ENCODE peak calls at places on chromosomes 4 and X, in eight cellular contexts. P is HepG2, E is IMR-90, L is A549, I is stomach, C is uterus, D is transverse colon, O is sigmoid colon. N is an unnamed sample.

GRCh38 chr4:85818700-85819099 is 343.8 kb downstream of the ARHGAP24 start:
- DNase-seq in P (no peak), E (no peak), L (no peak), I (no peak), C (no peak), D (no peak), O (no peak), N (no peak)

GRCh38 chrX:29661290-29661689 is 554.1 kb upstream of the MAGEB2 start:
- DNase-seq in P (no peak), E (peak; percentile 73), L (no peak), I (no peak), C (no peak), D (no peak), O (no peak), N (no peak)

GRCh38 chr4:41949531-41949930 is 14.3 kb downstream of the TMEM33 start:
- DNase-seq in P (no peak), E (no peak), L (no peak), I (no peak), C (no peak), D (no peak), O (no peak), N (no peak)

GRCh38 chr4:7531640-7531994 is 96.9 kb upstream of the PSAPL1 start:
- DNase-seq in P (no peak), E (no peak), L (no peak), I (no peak), C (no peak), D (no peak), O (no peak), N (no peak)

GRCh38 chr4:14559641-14560040 is 442.6 kb upstream of the CPEB2 start:
- DNase-seq in P (no peak), E (no peak), L (no peak), I (no peak), C (no peak), D (no peak), O (no peak), N (no peak)

GRCh38 chr4:76306882-76307669 is 543 bp downstream of the STBD1 start:
- DNase-seq in P (peak; percentile 19), E (peak; percentile 44), L (peak; percentile 48), I (peak; percentile 68), C (peak; percentile 46), D (peak; percentile 80), O (peak; percentile 82), N (no peak)

GRCh38 chr4:94803181-94803580 is 45.4 kb downstream of the BMPR1B start:
- DNase-seq in P (no peak), E (no peak), L (no peak), I (no peak), C (no peak), D (no peak), O (no peak), N (no peak)

GRCh38 chrX:112424166-112424565 is 255.6 kb downstream of the LHFPL1 start:
- DNase-seq in P (no peak), E (no peak), L (no peak), I (no peak), C (no peak), D (no peak), O (no peak), N (no peak)

GRCh38 chr4:165502919-165503907 is 124.4 kb downstream of the CPE start:
- DNase-seq in P (peak; percentile 88), E (peak; percentile 5), L (peak; percentile 4), I (no peak), C (no peak), D (no peak), O (no peak), N (no peak)

GRCh38 chrX:120468479-120468824 is 644 bp downstream of the LAMP2 start:
- DNase-seq in P (no peak), E (no peak), L (no peak), I (no peak), C (no peak), D (no peak), O (no peak), N (no peak)

GRCh38 chr4:104491826-104492771 is 2.6 kb downstream of the CXXC4 start:
- DNase-seq in P (no peak), E (no peak), L (peak; percentile 4), I (no peak), C (no peak), D (peak; percentile 9), O (no peak), N (no peak)

GRCh38 chrX:66756717-66757116 is 117.8 kb upstream of the EDA2R start:
- DNase-seq in P (no peak), E (no peak), L (no peak), I (no peak), C (no peak), D (no peak), O (no peak), N (no peak)

GRCh38 chr4:7187691-7188090 is 4.6 kb upstream of the SORCS2 start:
- DNase-seq in P (no peak), E (no peak), L (no peak), I (no peak), C (no peak), D (no peak), O (peak; percentile 35), N (no peak)

GRCh38 chr4:171334549-171334948 is 478.7 kb upstream of the GALNTL6 start:
- DNase-seq in P (no peak), E (no peak), L (no peak), I (no peak), C (no peak), D (no peak), O (no peak), N (no peak)

GRCh38 chrX:19683817-19684216 is 168.5 kb upstream of the MAP3K15 start:
- DNase-seq in P (no peak), E (no peak), L (no peak), I (no peak), C (no peak), D (no peak), O (no peak), N (no peak)

GRCh38 chrX:48677456-48678030 is 6.1 kb upstream of the WAS start:
- DNase-seq in P (peak; percentile 67), E (no peak), L (no peak), I (no peak), C (no peak), D (no peak), O (no peak), N (no peak)

GRCh38 chrX:24100713-24101112 is 46.0 kb downstream of the EIF2S3 start:
- DNase-seq in P (no peak), E (peak; percentile 72), L (no peak), I (no peak), C (no peak), D (no peak), O (no peak), N (no peak)

GRCh38 chrX:9581771-9582396 is 117.0 kb downstream of the TBL1X start:
- DNase-seq in P (no peak), E (no peak), L (no peak), I (no peak), C (no peak), D (no peak), O (no peak), N (no peak)

GRCh38 chrX:1455948-1456280 is 3.2 kb upstream of the ASMTL start:
- DNase-seq in P (no peak), E (no peak), L (no peak), I (peak; percentile 8), C (no peak), D (no peak), O (no peak), N (no peak)

GRCh38 chr4:39032218-39033085 is at the start of gene TMEM156:
- DNase-seq in P (peak; percentile 12), E (peak; percentile 80), L (no peak), I (no peak), C (no peak), D (no peak), O (no peak), N (no peak)

GRCh38 chrX:119726900-119727555 is 31.4 kb upstream of the SOWAHD start:
- DNase-seq in P (no peak), E (no peak), L (no peak), I (no peak), C (no peak), D (no peak), O (no peak), N (no peak)

GRCh38 chr4:90543419-90544170 is 416.4 kb downstream of the CCSER1 start:
- DNase-seq in P (no peak), E (no peak), L (no peak), I (no peak), C (no peak), D (no peak), O (no peak), N (no peak)

GRCh38 chrX:102042706-102043325 is 82.7 kb upstream of the TCEAL2 start:
- DNase-seq in P (no peak), E (no peak), L (no peak), I (no peak), C (no peak), D (no peak), O (no peak), N (no peak)

GRCh38 chr4:2071252-2071911 is 12.3 kb downstream of the NAT8L start:
- DNase-seq in P (no peak), E (no peak), L (no peak), I (no peak), C (no peak), D (no peak), O (peak; percentile 52), N (no peak)

GRCh38 chr4:81627617-81628016 is 155.9 kb upstream of the RASGEF1B start:
- DNase-seq in P (peak; percentile 48), E (no peak), L (no peak), I (no peak), C (no peak), D (no peak), O (no peak), N (no peak)

DNA sequence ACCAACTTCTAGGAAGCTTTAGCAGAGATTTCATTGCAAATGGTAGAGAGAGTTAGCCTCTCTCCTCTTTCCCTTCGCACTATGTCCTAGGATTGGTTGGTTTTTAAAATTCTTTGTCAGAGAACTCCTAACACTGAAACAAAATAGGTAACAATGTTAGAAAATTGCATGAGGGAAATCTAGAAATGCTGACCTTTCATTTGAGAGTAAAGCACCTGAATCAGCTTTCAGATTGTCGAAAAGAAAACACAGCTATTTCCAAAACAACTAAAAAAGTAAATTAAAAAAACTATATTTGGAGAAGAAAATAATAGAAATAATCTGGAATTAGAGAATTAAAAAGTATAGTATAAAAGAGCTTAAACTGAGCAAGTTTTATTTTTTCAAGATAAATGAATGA is 108.1 kb upstream of the GK2 start:
- DNase-seq in P (no peak), E (no peak), L (no peak), I (no peak), C (no peak), D (no peak), O (no peak), N (no peak)
- H3K4me1 ChIP-seq in P (no peaks in the 10 kb centered on the region), E (no peaks in the 10 kb centered on the region), L (no peaks in the 10 kb centered on the region), I (no peaks in the 10 kb centered on the region), C (no peaks in the 10 kb centered on the region), D (no peaks in the 10 kb centered on the region), O (no peaks in the 10 kb centered on the region), N (peaks cover 18% of the 10 kb centered on the region)

GRCh38 chr4:5979981-5980380 is 38.2 kb downstream of the C4orf50 start:
- DNase-seq in P (no peak), E (no peak), L (peak; percentile 37), I (peak; percentile 24), C (peak; percentile 24), D (no peak), O (no peak), N (no peak)
- TF ChIP-seq CTCF in P (peak; percentile 61), E (peak; percentile 22), L (peak; percentile 23), I (no peak), C (peak; percentile 22), D (no peak), O (no peak), N (no peak)

GRCh38 chr4:83334425-83335241 is at the start of gene HPSE:
- DNase-seq in P (peak; percentile 3), E (peak; percentile 21), L (peak; percentile 50), I (peak; percentile 88), C (peak; percentile 78), D (peak; percentile 95), O (peak; percentile 87), N (peak; percentile 92)
- TF ChIP-seq POLR2A in P (no peak), E (no peak), L (no peak), I (no peak), C (peak; percentile 33), D (peak; percentile 75), O (no peak), N (no peak)

GRCh38 chr4:158005021-158005420 is 167.8 kb downstream of the GASK1B start:
- DNase-seq in P (no peak), E (no peak), L (no peak), I (no peak), C (peak; percentile 42), D (no peak), O (peak; percentile 75), N (no peak)
- H3K4me1 ChIP-seq in P (peaks cover 9% of the 10 kb centered on the region), E (peaks cover 1% of the 10 kb centered on the region), L (no peaks in the 10 kb centered on the region), I (no peaks in the 10 kb centered on the region), C (peaks cover 17% of the 10 kb centered on the region), D (peaks cover 13% of the 10 kb centered on the region), O (no peaks in the 10 kb centered on the region), N (peaks cover 47% of the 10 kb centered on the region)

N was measured in esophagus muscularis mucosa.